ENCODE peak calls at places on chromosomes 12 and 14, in four cellular contexts. One of them, this sample, is unnamed.

GRCh38 chr14:79043194-79043889 is 873.2 kb downstream of the NRXN3 start:
- DNase-seq in stimulated activated CD4-positive, alpha-beta T cell treated with anti-CD3 and anti-CD28 coated beads, Interleukin-2, amount 100 ng/mL, for 24 hours: no peak
- DNase-seq in WTC11: no peak
- DNase-seq in stimulated activated CD8-positive, alpha-beta memory T cell treated with anti-CD3 and anti-CD28 coated beads, Interleukin-15, amount 100 ng/mL, for 1 hour: no peak
- DNase-seq in this sample: no peak

GRCh38 chr12:90013409-90013808 is 304.8 kb upstream of the ATP2B1 start:
- DNase-seq in stimulated activated CD4-positive, alpha-beta T cell treated with anti-CD3 and anti-CD28 coated beads, Interleukin-2, amount 100 ng/mL, for 24 hours: no peak
- DNase-seq in stimulated activated CD8-positive, alpha-beta memory T cell treated with anti-CD3 and anti-CD28 coated beads, Interleukin-15, amount 100 ng/mL, for 1 hour: no peak
- DNase-seq in WTC11: no peak
- DNase-seq in this sample: no peak

GRCh38 chr14:106094654-106095189 is 568.3 kb downstream of the TMEM121 start:
- DNase-seq in stimulated activated CD8-positive, alpha-beta memory T cell treated with anti-CD3 and anti-CD28 coated beads, Interleukin-15, amount 100 ng/mL, for 1 hour: no peak
- DNase-seq in stimulated activated CD4-positive, alpha-beta T cell treated with anti-CD3 and anti-CD28 coated beads, Interleukin-2, amount 100 ng/mL, for 24 hours: peak; percentile 84
- DNase-seq in WTC11: no peak
- DNase-seq in this sample: no peak

GRCh38 chr12:46473634-46474201 is 101.1 kb upstream of the SLC38A2 start:
- DNase-seq in WTC11: no peak
- DNase-seq in stimulated activated CD8-positive, alpha-beta memory T cell treated with anti-CD3 and anti-CD28 coated beads, Interleukin-15, amount 100 ng/mL, for 1 hour: no peak
- DNase-seq in stimulated activated CD4-positive, alpha-beta T cell treated with anti-CD3 and anti-CD28 coated beads, Interleukin-2, amount 100 ng/mL, for 24 hours: no peak
- DNase-seq in this sample: no peak

GRCh38 chr12:25276199-25276937 is 25.6 kb upstream of the KRAS start:
- DNase-seq in stimulated activated CD4-positive, alpha-beta T cell treated with anti-CD3 and anti-CD28 coated beads, Interleukin-2, amount 100 ng/mL, for 24 hours: peak; percentile 77
- DNase-seq in stimulated activated CD8-positive, alpha-beta memory T cell treated with anti-CD3 and anti-CD28 coated beads, Interleukin-15, amount 100 ng/mL, for 1 hour: no peak
- DNase-seq in WTC11: no peak
- DNase-seq in this sample: no peak

GRCh38 chr12:130967631-130968030 is 13.9 kb downstream of the ADGRD1 start:
- DNase-seq in WTC11: no peak
- DNase-seq in stimulated activated CD8-positive, alpha-beta memory T cell treated with anti-CD3 and anti-CD28 coated beads, Interleukin-15, amount 100 ng/mL, for 1 hour: no peak
- DNase-seq in stimulated activated CD4-positive, alpha-beta T cell treated with anti-CD3 and anti-CD28 coated beads, Interleukin-2, amount 100 ng/mL, for 24 hours: no peak
- DNase-seq in this sample: no peak

GRCh38 chr12:57011438-57012424 is 4.6 kb downstream of the TAC3 start:
- DNase-seq in stimulated activated CD4-positive, alpha-beta T cell treated with anti-CD3 and anti-CD28 coated beads, Interleukin-2, amount 100 ng/mL, for 24 hours: no peak
- DNase-seq in WTC11: no peak
- DNase-seq in stimulated activated CD8-positive, alpha-beta memory T cell treated with anti-CD3 and anti-CD28 coated beads, Interleukin-15, amount 100 ng/mL, for 1 hour: no peak
- DNase-seq in this sample: no peak

GRCh38 chr14:20314026-20314425 is 8.3 kb upstream of the TTC5 start:
- DNase-seq in WTC11: no peak
- DNase-seq in stimulated activated CD8-positive, alpha-beta memory T cell treated with anti-CD3 and anti-CD28 coated beads, Interleukin-15, amount 100 ng/mL, for 1 hour: no peak
- DNase-seq in stimulated activated CD4-positive, alpha-beta T cell treated with anti-CD3 and anti-CD28 coated beads, Interleukin-2, amount 100 ng/mL, for 24 hours: no peak
- DNase-seq in this sample: no peak

GRCh38 chr12:124661382-124661781 is 94.0 kb upstream of the NCOR2 start:
- DNase-seq in stimulated activated CD4-positive, alpha-beta T cell treated with anti-CD3 and anti-CD28 coated beads, Interleukin-2, amount 100 ng/mL, for 24 hours: no peak
- DNase-seq in WTC11: no peak
- DNase-seq in stimulated activated CD8-positive, alpha-beta memory T cell treated with anti-CD3 and anti-CD28 coated beads, Interleukin-15, amount 100 ng/mL, for 1 hour: no peak
- DNase-seq in this sample: no peak

GRCh38 chr12:119593578-119594398 is at the start of gene TMEM233:
- DNase-seq in WTC11: peak; percentile 53
- DNase-seq in stimulated activated CD8-positive, alpha-beta memory T cell treated with anti-CD3 and anti-CD28 coated beads, Interleukin-15, amount 100 ng/mL, for 1 hour: no peak
- DNase-seq in stimulated activated CD4-positive, alpha-beta T cell treated with anti-CD3 and anti-CD28 coated beads, Interleukin-2, amount 100 ng/mL, for 24 hours: no peak
- DNase-seq in this sample: no peak

GRCh38 chr14:95784137-95784536 is 70.2 kb upstream of the TCL1A start:
- DNase-seq in stimulated activated CD8-positive, alpha-beta memory T cell treated with anti-CD3 and anti-CD28 coated beads, Interleukin-15, amount 100 ng/mL, for 1 hour: no peak
- DNase-seq in stimulated activated CD4-positive, alpha-beta T cell treated with anti-CD3 and anti-CD28 coated beads, Interleukin-2, amount 100 ng/mL, for 24 hours: no peak
- DNase-seq in WTC11: peak; percentile 27
- DNase-seq in this sample: no peak

GRCh38 chr12:31507966-31508365 is 83.0 kb downstream of the DENND5B start:
- DNase-seq in WTC11: no peak
- DNase-seq in stimulated activated CD4-positive, alpha-beta T cell treated with anti-CD3 and anti-CD28 coated beads, Interleukin-2, amount 100 ng/mL, for 24 hours: no peak
- DNase-seq in stimulated activated CD8-positive, alpha-beta memory T cell treated with anti-CD3 and anti-CD28 coated beads, Interleukin-15, amount 100 ng/mL, for 1 hour: no peak
- DNase-seq in this sample: no peak

GRCh38 chr12:84336231-84336630 is 576.4 kb downstream of the SLC6A15 start:
- DNase-seq in WTC11: no peak
- DNase-seq in stimulated activated CD8-positive, alpha-beta memory T cell treated with anti-CD3 and anti-CD28 coated beads, Interleukin-15, amount 100 ng/mL, for 1 hour: no peak
- DNase-seq in stimulated activated CD4-positive, alpha-beta T cell treated with anti-CD3 and anti-CD28 coated beads, Interleukin-2, amount 100 ng/mL, for 24 hours: no peak
- DNase-seq in this sample: no peak

GRCh38 chr12:9667403-9667802 is 2.1 kb upstream of the CLEC2D start:
- DNase-seq in WTC11: no peak
- DNase-seq in stimulated activated CD4-positive, alpha-beta T cell treated with anti-CD3 and anti-CD28 coated beads, Interleukin-2, amount 100 ng/mL, for 24 hours: no peak
- DNase-seq in stimulated activated CD8-positive, alpha-beta memory T cell treated with anti-CD3 and anti-CD28 coated beads, Interleukin-15, amount 100 ng/mL, for 1 hour: no peak
- DNase-seq in this sample: no peak

GRCh38 chr12:52052471-52053186 is 1.4 kb downstream of the NR4A1 start:
- DNase-seq in stimulated activated CD4-positive, alpha-beta T cell treated with anti-CD3 and anti-CD28 coated beads, Interleukin-2, amount 100 ng/mL, for 24 hours: peak; percentile 25
- DNase-seq in WTC11: no peak
- DNase-seq in stimulated activated CD8-positive, alpha-beta memory T cell treated with anti-CD3 and anti-CD28 coated beads, Interleukin-15, amount 100 ng/mL, for 1 hour: peak; percentile 14
- DNase-seq in this sample: no peak

GRCh38 chr14:64979336-64980074 is 7.2 kb upstream of the FNTB start:
- DNase-seq in WTC11: no peak
- DNase-seq in stimulated activated CD4-positive, alpha-beta T cell treated with anti-CD3 and anti-CD28 coated beads, Interleukin-2, amount 100 ng/mL, for 24 hours: no peak
- DNase-seq in stimulated activated CD8-positive, alpha-beta memory T cell treated with anti-CD3 and anti-CD28 coated beads, Interleukin-15, amount 100 ng/mL, for 1 hour: no peak
- DNase-seq in this sample: no peak

GRCh38 chr14:50000215-50001145 is 107.6 kb downstream of the ARF6 start:
- DNase-seq in stimulated activated CD8-positive, alpha-beta memory T cell treated with anti-CD3 and anti-CD28 coated beads, Interleukin-15, amount 100 ng/mL, for 1 hour: peak; percentile 62
- DNase-seq in stimulated activated CD4-positive, alpha-beta T cell treated with anti-CD3 and anti-CD28 coated beads, Interleukin-2, amount 100 ng/mL, for 24 hours: peak; percentile 77
- DNase-seq in WTC11: peak; percentile 25
- DNase-seq in this sample: no peak

GRCh38 chr14:44369401-44370123 is 137.5 kb downstream of the FSCB start:
- DNase-seq in stimulated activated CD4-positive, alpha-beta T cell treated with anti-CD3 and anti-CD28 coated beads, Interleukin-2, amount 100 ng/mL, for 24 hours: no peak
- DNase-seq in WTC11: no peak
- DNase-seq in stimulated activated CD8-positive, alpha-beta memory T cell treated with anti-CD3 and anti-CD28 coated beads, Interleukin-15, amount 100 ng/mL, for 1 hour: no peak
- DNase-seq in this sample: no peak

GRCh38 chr12:89352492-89353187 is at the start of gene DUSP6:
- DNase-seq in stimulated activated CD8-positive, alpha-beta memory T cell treated with anti-CD3 and anti-CD28 coated beads, Interleukin-15, amount 100 ng/mL, for 1 hour: peak; percentile 54
- DNase-seq in stimulated activated CD4-positive, alpha-beta T cell treated with anti-CD3 and anti-CD28 coated beads, Interleukin-2, amount 100 ng/mL, for 24 hours: peak; percentile 88
- DNase-seq in WTC11: peak; percentile 96
- DNase-seq in this sample: peak; percentile 87

GRCh38 chr12:802242-802995 is 50.0 kb downstream of the WNK1 start:
- DNase-seq in WTC11: no peak
- DNase-seq in stimulated activated CD8-positive, alpha-beta memory T cell treated with anti-CD3 and anti-CD28 coated beads, Interleukin-15, amount 100 ng/mL, for 1 hour: no peak
- DNase-seq in stimulated activated CD4-positive, alpha-beta T cell treated with anti-CD3 and anti-CD28 coated beads, Interleukin-2, amount 100 ng/mL, for 24 hours: no peak
- DNase-seq in this sample: no peak

GRCh38 chr14:30573203-30573814 is 14.4 kb downstream of the G2E3 start:
- DNase-seq in stimulated activated CD8-positive, alpha-beta memory T cell treated with anti-CD3 and anti-CD28 coated beads, Interleukin-15, amount 100 ng/mL, for 1 hour: no peak
- DNase-seq in WTC11: no peak
- DNase-seq in stimulated activated CD4-positive, alpha-beta T cell treated with anti-CD3 and anti-CD28 coated beads, Interleukin-2, amount 100 ng/mL, for 24 hours: no peak
- DNase-seq in this sample: no peak

GRCh38 chr12:67925077-67925476 is 64.2 kb upstream of the IFNG-AS1 start:
- DNase-seq in WTC11: no peak
- DNase-seq in stimulated activated CD4-positive, alpha-beta T cell treated with anti-CD3 and anti-CD28 coated beads, Interleukin-2, amount 100 ng/mL, for 24 hours: no peak
- DNase-seq in stimulated activated CD8-positive, alpha-beta memory T cell treated with anti-CD3 and anti-CD28 coated beads, Interleukin-15, amount 100 ng/mL, for 1 hour: no peak
- DNase-seq in this sample: peak; percentile 19